ENCODE peak calls at places on chromosomes 16 and 17, in four cellular contexts. F is HepG2, C is GM12878, U is H1. W is an unnamed sample.

GRCh38 chr17:39800540-39800939 is 62.8 kb downstream of the GRB7 start:
- DNase-seq in U (no peak), F (no peak), C (peak; percentile 77), W (no peak)

GRCh38 chr17:71237903-71238538 is 882.8 kb upstream of the SOX9 start:
- DNase-seq in C (no peak), U (no peak), F (no peak), W (no peak)

GRCh38 chr16:66135376-66135775 is 231.1 kb upstream of the CDH5 start:
- DNase-seq in F (no peak), U (no peak), C (no peak), W (no peak)

GRCh38 chr17:36094746-36095145 is 4.8 kb upstream of the CCL3 start:
- DNase-seq in C (no peak), U (no peak), F (no peak), W (no peak)

GRCh38 chr16:84061236-84061830 is 18.7 kb upstream of the SLC38A8 start:
- DNase-seq in C (no peak), U (no peak), F (no peak), W (no peak)

GRCh38 chr17:11077673-11078072 is 163.3 kb upstream of the SHISA6 start:
- DNase-seq in U (no peak), F (no peak), C (no peak), W (no peak)

GRCh38 chr17:62804822-62805221 is 3.3 kb downstream of the MARCHF10 start:
- DNase-seq in C (no peak), U (no peak), F (no peak), W (no peak)

GRCh38 chr17:81871387-81872120 is 417 bp upstream of the ARHGDIA start:
- DNase-seq in U (no peak), F (peak; percentile 86), C (peak; percentile 53), W (peak; percentile 52)

GRCh38 chr17:17351901-17352781 is 49.0 kb downstream of the NT5M start:
- DNase-seq in F (peak; percentile 74), U (no peak), C (no peak), W (no peak)

GRCh38 chr17:2179615-2180295 is 123.8 kb downstream of the SMG6 start:
- DNase-seq in C (no peak), F (no peak), U (no peak), W (no peak)

GRCh38 chr17:68057531-68057952 is 22.0 kb downstream of the KPNA2 start:
- DNase-seq in C (no peak), U (no peak), F (no peak), W (no peak)

GRCh38 chr17:16936536-16937310 is 35.2 kb downstream of the TNFRSF13B start:
- DNase-seq in C (no peak), U (no peak), F (no peak), W (no peak)

GRCh38 chr17:66803474-66803951 is 31.4 kb upstream of the CACNG5 start:
- DNase-seq in U (peak; percentile 17), F (no peak), C (no peak), W (peak; percentile 64)

GRCh38 chr17:49132699-49133364 is at the start of gene B4GALNT2:
- DNase-seq in U (no peak), F (no peak), C (no peak), W (no peak)

GRCh38 chr17:42362245-42362961 is 25.8 kb downstream of the STAT3 start:
- DNase-seq in F (no peak), U (no peak), C (no peak), W (no peak)

GRCh38 chr17:65678534-65678933 is 117.1 kb upstream of the AXIN2 start:
- DNase-seq in U (no peak), F (no peak), C (no peak), W (no peak)

GRCh38 chr16:12901597-12902436 is at the start of gene SHISA9:
- DNase-seq in U (no peak), F (no peak), C (no peak), W (no peak)

GRCh38 chr17:48351916-48352332 is 78.1 kb downstream of the SKAP1 start:
- DNase-seq in U (no peak), F (peak; percentile 5), C (no peak), W (peak; percentile 13)

GRCh38 chr17:48997827-48998556 is 807 bp downstream of the IGF2BP1 start:
- DNase-seq in U (no peak), C (no peak), F (no peak), W (no peak)

GRCh38 chr16:19940195-19940594 is 55.5 kb upstream of the GPRC5B start:
- DNase-seq in U (no peak), F (no peak), C (no peak), W (no peak)

GRCh38 chr16:85615852-85616607 is 2.9 kb downstream of the GSE1 start:
- DNase-seq in U (no peak), F (peak; percentile 64), C (peak; percentile 47), W (peak; percentile 80)

GRCh38 chr17:17809527-17810373 is 27.0 kb downstream of the SREBF1 start:
- DNase-seq in F (no peak), C (no peak), U (peak; percentile 50), W (no peak)

GRCh38 chr16:180101-180920 is at the start of gene HBQ1:
- DNase-seq in F (peak; percentile 21), U (no peak), C (no peak), W (no peak)

GRCh38 chr17:37225458-37225857 is 150.3 kb upstream of the C17orf78 start:
- DNase-seq in F (no peak), U (no peak), C (no peak), W (no peak)

GRCh38 chr17:17493986-17494466 is 2.2 kb downstream of the RASD1 start:
- DNase-seq in U (no peak), F (no peak), C (no peak), W (no peak)

GRCh38 chr17:41377546-41377945 is 4.6 kb downstream of the KRT34 start:
- DNase-seq in C (no peak), U (no peak), F (no peak), W (no peak)

GRCh38 chr17:71304498-71305158 is 816.2 kb upstream of the SOX9 start:
- DNase-seq in U (no peak), C (no peak), F (no peak), W (no peak)

GRCh38 chr16:72560617-72561016 is 388.7 kb upstream of the PMFBP1 start:
- DNase-seq in U (no peak), F (peak; percentile 53), C (no peak), W (no peak)

GRCh38 chr16:1518626-1519135 is 14.8 kb upstream of the TMEM204 start:
- DNase-seq in F (no peak), U (no peak), C (no peak), W (no peak)

GRCh38 chr16:23020084-23020483 is 129.2 kb downstream of the USP31 start:
- DNase-seq in C (no peak), U (no peak), F (no peak), W (no peak)

GRCh38 chr17:40311575-40311974 is 2.6 kb downstream of the RARA start:
- DNase-seq in F (no peak), U (no peak), C (no peak), W (no peak)

GRCh38 chr17:50613007-50613406 is 21.7 kb upstream of the ABCC3 start:
- DNase-seq in U (no peak), C (no peak), F (no peak), W (no peak)

GRCh38 chr17:50613596-50613995 is 21.1 kb upstream of the ABCC3 start:
- DNase-seq in F (no peak), U (no peak), C (no peak), W (no peak)

GRCh38 chr17:50611639-50612038 is 23.0 kb upstream of the ABCC3 start:
- DNase-seq in C (no peak), U (no peak), F (no peak), W (no peak)

GRCh38 chr17:50614471-50615051 is 20.1 kb upstream of the ABCC3 start:
- DNase-seq in U (no peak), F (no peak), C (no peak), W (no peak)

DNA sequence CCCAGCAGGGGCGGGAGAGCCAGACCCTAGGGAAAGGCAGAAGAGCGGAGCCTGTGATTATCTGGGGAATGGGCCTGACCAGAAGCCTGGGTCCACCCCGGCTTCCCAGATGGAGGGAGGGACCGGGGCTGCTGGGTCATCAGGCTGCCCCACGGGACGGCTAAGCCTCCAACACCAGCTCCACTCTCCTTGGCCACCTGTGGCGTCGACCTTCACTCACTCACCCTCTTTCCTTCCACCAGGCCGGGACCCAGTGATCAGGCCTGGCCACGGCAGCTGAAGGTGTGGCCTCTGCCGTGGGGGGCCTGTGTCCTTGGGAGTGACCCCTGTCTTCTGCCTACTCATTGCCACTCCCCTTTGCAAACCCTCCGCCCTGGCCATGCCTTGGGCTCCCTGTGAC is 22.4 kb upstream of the ABCC3 start:
- DNase-seq in C (no peak), F (no peak), U (no peak), W (no peak)
- TF ChIP-seq SUZ12 in C (no peak), F (no peak), U (no peak), W (no peak)

DNA sequence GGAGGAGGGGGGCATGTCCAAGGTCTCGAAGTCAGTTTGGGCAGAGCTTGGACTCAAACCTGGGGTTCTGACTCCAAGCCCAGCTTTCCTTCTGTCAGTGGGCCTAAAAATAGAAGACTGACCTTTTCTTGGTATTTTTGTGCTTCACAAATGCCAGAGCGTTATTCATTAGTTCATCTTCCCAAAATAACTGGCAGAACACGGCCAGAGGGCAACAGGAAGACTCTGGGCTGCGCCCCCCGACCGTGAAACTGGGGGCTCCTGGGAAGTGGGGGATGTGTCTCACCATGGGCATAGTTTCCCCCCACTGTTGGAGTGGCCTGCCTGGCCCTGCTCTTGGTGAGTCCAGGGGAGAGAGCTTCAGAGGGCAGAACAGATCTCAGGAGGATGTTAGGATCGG is 94.0 kb downstream of the SOCS1 start:
- DNase-seq in U (no peak), C (no peak), F (no peak), W (no peak)
- H3K4me1 ChIP-seq in U (no peaks in the 10 kb centered on the region), C (peaks cover 6% of the 10 kb centered on the region), F (no peaks in the 10 kb centered on the region), W (peaks cover 10% of the 10 kb centered on the region)

GRCh38 chr17:33521784-33522183 is 228.7 kb upstream of the ASIC2 start:
- DNase-seq in U (no peak), C (no peak), F (no peak), W (no peak)
- TF ChIP-seq ZNF274 in U (no peak), C (no peak), F (no peak), W (no peak)

GRCh38 chr17:75894049-75894742 is 2.6 kb downstream of the TRIM65 start:
- DNase-seq in F (peak; percentile 65), C (no peak), U (no peak), W (no peak)

GRCh38 chr17:75897076-75898019 is 597 bp upstream of the TRIM65 start:
- DNase-seq in U (no peak), F (no peak), C (no peak), W (no peak)

GRCh38 chr17:75898065-75898464 is 1.3 kb upstream of the TRIM65 start:
- DNase-seq in C (no peak), U (no peak), F (no peak), W (no peak)

GRCh38 chr17:75898791-75899190 is 2.0 kb upstream of the TRIM65 start:
- DNase-seq in C (no peak), F (no peak), U (no peak), W (no peak)

GRCh38 chr17:75896360-75897075 is at the start of gene TRIM65:
- DNase-seq in C (no peak), F (peak; percentile 56), U (no peak), W (peak; percentile 40)
- TF ChIP-seq SUZ12 in C (no peak), F (no peak), U (no peak), W (no peak)